ENCODE peak calls at places on chromosomes 3 and 15, in nine cellular contexts. One of them, this sample, is unnamed.

GRCh38 chr15:53591041-53591440 is 168.4 kb downstream of the WDR72 start:
- DNase-seq in T-helper 1 cell: no peak
- DNase-seq in brain microvascular endothelial cell: no peak
- DNase-seq in AML-193: no peak
- DNase-seq in memory B cell: no peak
- DNase-seq in pancreas: no peak
- DNase-seq in LNCaP clone FGC: no peak
- DNase-seq in effector memory CD8-positive, alpha-beta T cell: no peak
- DNase-seq in activated T-helper 9 cell treated with anti-CD3 and anti-CD28 coated beads, Interleukin-2, amount 50 U/mL, for 16 hours: no peak
- DNase-seq in this sample: no peak

GRCh38 chr15:90895571-90896117 is 7.5 kb upstream of the MAN2A2 start:
- DNase-seq in memory B cell: no peak
- DNase-seq in T-helper 1 cell: no peak
- DNase-seq in pancreas: no peak
- DNase-seq in brain microvascular endothelial cell: no peak
- DNase-seq in effector memory CD8-positive, alpha-beta T cell: no peak
- DNase-seq in AML-193: no peak
- DNase-seq in activated T-helper 9 cell treated with anti-CD3 and anti-CD28 coated beads, Interleukin-2, amount 50 U/mL, for 16 hours: no peak
- DNase-seq in LNCaP clone FGC: no peak
- DNase-seq in this sample: no peak

GRCh38 chr3:22159004-22159695 is 408.1 kb upstream of the ZNF385D start:
- DNase-seq in brain microvascular endothelial cell: no peak
- DNase-seq in LNCaP clone FGC: peak
- DNase-seq in T-helper 1 cell: no peak
- DNase-seq in effector memory CD8-positive, alpha-beta T cell: no peak
- DNase-seq in activated T-helper 9 cell treated with anti-CD3 and anti-CD28 coated beads, Interleukin-2, amount 50 U/mL, for 16 hours: no peak
- DNase-seq in pancreas: no peak
- DNase-seq in AML-193: no peak
- DNase-seq in memory B cell: no peak
- DNase-seq in this sample: no peak

GRCh38 chr3:184602406-184603155 is 41.0 kb downstream of the EPHB3 start:
- DNase-seq in AML-193: no peak
- DNase-seq in T-helper 1 cell: no peak
- DNase-seq in activated T-helper 9 cell treated with anti-CD3 and anti-CD28 coated beads, Interleukin-2, amount 50 U/mL, for 16 hours: no peak
- DNase-seq in effector memory CD8-positive, alpha-beta T cell: no peak
- DNase-seq in brain microvascular endothelial cell: no peak
- DNase-seq in LNCaP clone FGC: no peak
- DNase-seq in pancreas: no peak
- DNase-seq in memory B cell: no peak
- DNase-seq in this sample: no peak

GRCh38 chr3:17140670-17141505 is 256.1 kb downstream of the PLCL2 start:
- DNase-seq in activated T-helper 9 cell treated with anti-CD3 and anti-CD28 coated beads, Interleukin-2, amount 50 U/mL, for 16 hours: no peak
- DNase-seq in effector memory CD8-positive, alpha-beta T cell: no peak
- DNase-seq in brain microvascular endothelial cell: no peak
- DNase-seq in AML-193: no peak
- DNase-seq in LNCaP clone FGC: no peak
- DNase-seq in T-helper 1 cell: no peak
- DNase-seq in pancreas: no peak
- DNase-seq in memory B cell: no peak
- DNase-seq in this sample: no peak

GRCh38 chr3:55690746-55691540 is 203.8 kb upstream of the WNT5A start:
- DNase-seq in memory B cell: no peak
- DNase-seq in LNCaP clone FGC: no peak
- DNase-seq in effector memory CD8-positive, alpha-beta T cell: no peak
- DNase-seq in pancreas: no peak
- DNase-seq in activated T-helper 9 cell treated with anti-CD3 and anti-CD28 coated beads, Interleukin-2, amount 50 U/mL, for 16 hours: no peak
- DNase-seq in AML-193: no peak
- DNase-seq in T-helper 1 cell: no peak
- DNase-seq in brain microvascular endothelial cell: no peak
- DNase-seq in this sample: no peak

GRCh38 chr15:48537277-48538113 is 108.0 kb downstream of the FBN1 start:
- DNase-seq in LNCaP clone FGC: no peak
- DNase-seq in pancreas: no peak
- DNase-seq in effector memory CD8-positive, alpha-beta T cell: no peak
- DNase-seq in memory B cell: no peak
- DNase-seq in brain microvascular endothelial cell: no peak
- DNase-seq in activated T-helper 9 cell treated with anti-CD3 and anti-CD28 coated beads, Interleukin-2, amount 50 U/mL, for 16 hours: no peak
- DNase-seq in AML-193: no peak
- DNase-seq in T-helper 1 cell: no peak
- DNase-seq in this sample: no peak

GRCh38 chr15:67187351-67187854 is 67.1 kb downstream of the AAGAB start:
- DNase-seq in brain microvascular endothelial cell: no peak
- DNase-seq in effector memory CD8-positive, alpha-beta T cell: no peak
- DNase-seq in LNCaP clone FGC: no peak
- DNase-seq in T-helper 1 cell: no peak
- DNase-seq in activated T-helper 9 cell treated with anti-CD3 and anti-CD28 coated beads, Interleukin-2, amount 50 U/mL, for 16 hours: no peak
- DNase-seq in pancreas: no peak
- DNase-seq in memory B cell: no peak
- DNase-seq in AML-193: no peak
- DNase-seq in this sample: no peak

GRCh38 chr3:127408684-127409420 is 121.0 kb upstream of the PRR20G start:
- DNase-seq in activated T-helper 9 cell treated with anti-CD3 and anti-CD28 coated beads, Interleukin-2, amount 50 U/mL, for 16 hours: no peak
- DNase-seq in LNCaP clone FGC: no peak
- DNase-seq in effector memory CD8-positive, alpha-beta T cell: no peak
- DNase-seq in brain microvascular endothelial cell: no peak
- DNase-seq in T-helper 1 cell: no peak
- DNase-seq in AML-193: no peak
- DNase-seq in pancreas: no peak
- DNase-seq in memory B cell: no peak
- DNase-seq in this sample: no peak

GRCh38 chr15:101107101-101107500 is 144.7 kb downstream of the CHSY1 start:
- DNase-seq in AML-193: no peak
- DNase-seq in pancreas: no peak
- DNase-seq in T-helper 1 cell: no peak
- DNase-seq in memory B cell: no peak
- DNase-seq in effector memory CD8-positive, alpha-beta T cell: no peak
- DNase-seq in activated T-helper 9 cell treated with anti-CD3 and anti-CD28 coated beads, Interleukin-2, amount 50 U/mL, for 16 hours: no peak
- DNase-seq in LNCaP clone FGC: no peak
- DNase-seq in brain microvascular endothelial cell: no peak
- DNase-seq in this sample: no peak

GRCh38 chr15:34213690-34214089 is 3.8 kb upstream of the KATNBL1 start:
- DNase-seq in AML-193: no peak
- DNase-seq in memory B cell: no peak
- DNase-seq in effector memory CD8-positive, alpha-beta T cell: no peak
- DNase-seq in activated T-helper 9 cell treated with anti-CD3 and anti-CD28 coated beads, Interleukin-2, amount 50 U/mL, for 16 hours: no peak
- DNase-seq in pancreas: no peak
- DNase-seq in LNCaP clone FGC: no peak
- DNase-seq in T-helper 1 cell: no peak
- DNase-seq in brain microvascular endothelial cell: no peak
- DNase-seq in this sample: no peak